ENCODE peak calls at places on chromosome 3, in four cellular contexts. K is SK-N-SH, U is K562, G is GM12878. F is an unnamed sample.

GRCh38 chr3:27565201-27565827 is 81.1 kb upstream of the SLC4A7 start:
- DNase-seq in U (no peak), K (no peak), G (no peak), F (no peak)

GRCh38 chr3:174132006-174132405 is 727.1 kb upstream of the NAALADL2 start:
- DNase-seq in U (no peak), K (no peak), G (no peak), F (no peak)

GRCh38 chr3:184261270-184262165 is at the start of gene CAMK2N2:
- DNase-seq in U (peak; percentile 83), G (no peak), K (peak; percentile 98), F (peak; percentile 21)

GRCh38 chr3:45777111-45777752 is 19.1 kb downstream of the SLC6A20 start:
- DNase-seq in G (no peak), K (no peak), U (no peak), F (no peak)

GRCh38 chr3:127114337-127115070 is 78.4 kb upstream of the PRR23E start:
- DNase-seq in G (no peak), U (no peak), K (peak; percentile 75), F (no peak)

GRCh38 chr3:112097378-112097777 is 11.2 kb downstream of the C3orf52 start:
- DNase-seq in U (peak; percentile 16), G (no peak), K (no peak), F (no peak)

GRCh38 chr3:19457449-19457848 is 309.1 kb downstream of the KCNH8 start:
- DNase-seq in U (no peak), G (no peak), K (no peak), F (no peak)

GRCh38 chr3:192005989-192006388 is 545.0 kb downstream of the PYDC2 start:
- DNase-seq in K (no peak), U (no peak), G (no peak), F (no peak)

GRCh38 chr3:43950775-43951174 is 260.0 kb downstream of the ABHD5 start:
- DNase-seq in K (no peak), U (no peak), G (no peak), F (no peak)

DNA sequence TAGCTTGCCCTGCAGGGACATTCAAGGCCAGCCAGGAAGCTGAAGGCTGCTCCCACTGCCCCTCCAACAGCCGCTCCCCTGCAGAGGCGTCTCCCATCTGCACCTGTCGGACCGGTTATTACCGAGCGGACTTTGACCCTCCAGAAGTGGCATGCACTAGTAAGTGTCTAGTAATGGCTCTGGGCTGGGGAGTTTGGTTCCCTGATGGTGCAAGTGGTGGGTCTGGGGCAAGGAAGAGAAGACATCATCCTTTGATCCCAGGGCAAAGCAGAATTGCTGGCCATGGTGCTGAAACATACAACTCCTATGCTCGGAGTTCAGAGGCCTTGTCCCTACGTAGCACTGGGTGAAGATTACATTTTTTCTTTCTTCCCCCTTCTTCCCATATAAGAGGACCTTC is 311.4 kb downstream of the EPHB1 start:
- DNase-seq in U (peak; percentile 24), K (no peak), G (no peak), F (peak; percentile 7)
- TF ChIP-seq REST in U (peak; percentile 91), K (peak; percentile 93), G (peak; percentile 90), F (peak; percentile 97)

GRCh38 chr3:146189519-146190173 is 28.7 kb upstream of the PLOD2 start:
- DNase-seq in G (no peak), U (peak; percentile 33), K (peak; percentile 40), F (peak; percentile 7)
- TF ChIP-seq GABPA in G (no peak), U (no peak), K (no peak), F (no peak)

DNA sequence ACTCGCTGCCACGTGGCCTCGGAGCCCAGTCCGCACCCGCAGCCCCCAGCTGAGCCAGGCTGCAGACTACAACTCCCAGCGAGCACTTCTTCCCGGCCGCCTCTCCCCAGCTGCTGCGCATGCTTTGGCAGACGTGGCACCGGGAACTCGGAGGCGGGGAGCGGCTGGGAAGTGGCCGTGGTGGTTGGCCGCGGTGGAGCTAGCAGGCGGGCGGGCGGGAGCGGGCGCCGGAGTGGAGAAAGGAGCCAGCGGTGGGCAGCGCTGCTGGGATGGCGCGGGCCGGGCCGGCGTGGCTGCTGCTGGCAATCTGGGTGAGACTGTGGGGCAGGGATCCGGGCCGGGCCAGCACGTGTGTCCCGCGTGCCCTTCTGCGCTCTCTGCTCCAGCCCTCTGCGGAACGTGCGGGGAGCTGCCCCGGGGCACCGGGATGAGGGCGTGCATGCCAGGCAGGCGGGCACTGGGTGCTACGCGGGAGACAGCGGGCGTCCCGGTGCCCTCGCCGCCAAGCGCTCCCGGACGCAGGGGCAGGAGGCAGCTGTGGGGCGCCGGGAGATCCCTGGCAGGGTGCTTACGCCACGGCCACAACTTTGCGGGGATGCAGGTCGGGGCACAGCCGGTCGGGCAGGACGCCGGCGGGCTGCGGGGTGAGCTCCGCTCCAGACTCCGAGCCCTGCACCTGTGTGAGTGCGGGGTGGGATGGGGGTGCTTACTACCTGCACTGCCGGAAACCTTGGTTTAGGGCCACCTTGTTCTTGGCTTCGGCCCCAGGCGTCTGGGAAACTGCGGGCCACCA is at the start of gene PDIA5:
- DNase-seq in U (peak; percentile 90), G (peak; percentile 34), K (peak; percentile 96), F (peak; percentile 75)
- TF ChIP-seq REST in U (no peak), G (no peak), K (peak; percentile 25), F (peak; percentile 33)

DNA sequence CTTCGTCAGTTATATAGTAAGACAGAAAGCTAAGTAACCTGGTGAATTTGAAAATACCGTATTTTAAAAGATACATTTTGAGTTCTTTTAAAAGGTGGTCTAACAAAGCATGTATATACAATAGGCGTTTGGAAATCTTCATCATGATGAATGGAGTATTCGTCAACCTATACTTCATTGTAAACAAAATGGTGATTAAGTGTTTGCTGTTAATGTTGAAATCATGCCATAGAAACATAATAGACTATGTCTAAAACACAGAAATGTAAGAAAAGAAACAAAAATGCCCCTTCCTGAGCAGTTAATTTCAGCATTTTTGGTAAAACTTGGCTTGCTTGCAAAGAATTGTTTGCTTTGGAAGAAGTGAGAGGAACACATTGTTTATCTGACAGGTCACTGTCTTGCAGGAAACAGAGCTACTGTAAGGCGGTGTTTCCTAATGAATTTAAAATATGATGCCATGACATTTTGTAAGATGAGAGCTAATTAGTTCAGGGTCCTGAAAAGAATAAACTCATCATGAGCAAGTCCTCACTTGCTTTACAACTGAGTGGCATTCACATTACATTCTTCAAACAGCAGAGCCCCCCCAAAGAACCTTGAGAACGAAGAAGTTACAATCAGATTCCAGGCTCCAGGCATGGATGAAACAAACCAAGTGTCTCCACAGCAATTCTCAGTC is 126.7 kb downstream of the SERPINI1 start:
- DNase-seq in U (no peak), K (no peak), G (no peak), F (no peak)
- TF ChIP-seq GABPA in U (no peak), K (no peak), G (no peak), F (no peak)